ENCODE peak calls at places on chromosome 16, in nine cellular contexts. T is NCI-H1105 treated with DMSO at 0.1 percent for 48 hours; S is PC-9; V is stimulated activated CD4-positive, alpha-beta T cell treated with anti-CD3 and anti-CD28 coated beads, Interleukin-15, amount 100 ng/mL, for 1 hour; H is stimulated activated CD8-positive, alpha-beta memory T cell treated with anti-CD3 and anti-CD28 coated beads, Interleukin-15, amount 100 ng/mL, for 24 hours; Y is colonic mucosa; W is CD8-positive, alpha-beta T cell; O is CD4-positive, CD25-positive, alpha-beta regulatory T cell; I is LNCaP clone FGC. E is an unnamed sample.

GRCh38 chr16:31157136-31157535 is 7.3 kb upstream of the PRSS36 start:
- DNase-seq in O (no peak), W (no peak), S (no peak), I (no peak), T (no peak), H (no peak), Y (peak; percentile 28), V (no peak), E (no peak)

GRCh38 chr16:49608801-49609200 is 235.2 kb downstream of the C16orf78 start:
- DNase-seq in T (peak; percentile 4), H (no peak), Y (no peak), V (no peak), O (no peak), I (no peak), W (no peak), S (no peak), E (no peak)

GRCh38 chr16:11705311-11705710 is 37.1 kb downstream of the SNN start:
- DNase-seq in W (no peak), H (no peak), I (peak; percentile 68), T (no peak), S (no peak), V (no peak), Y (no peak), O (no peak), E (no peak)

GRCh38 chr16:4232541-4233386 is 9.1 kb downstream of the SRL start:
- DNase-seq in H (no peak), I (no peak), Y (no peak), S (no peak), T (no peak), V (no peak), W (no peak), O (no peak), E (no peak)

GRCh38 chr16:54936979-54937672 is 6.5 kb downstream of the IRX5 start:
- DNase-seq in S (no peak), W (no peak), O (no peak), I (no peak), T (no peak), Y (no peak), V (no peak), H (no peak), E (no peak)

GRCh38 chr16:11985250-11985649 is 8.7 kb downstream of the SNX29 start:
- DNase-seq in S (no peak), T (no peak), H (no peak), V (no peak), W (no peak), I (no peak), Y (no peak), O (no peak), E (no peak)

GRCh38 chr16:83205896-83206295 is 579.1 kb downstream of the CDH13 start:
- DNase-seq in Y (no peak), H (no peak), I (no peak), T (no peak), V (no peak), W (no peak), O (no peak), S (no peak), E (no peak)

GRCh38 chr16:66844009-66844341 is 239 bp upstream of the CA7 start:
- DNase-seq in I (no peak), W (no peak), T (no peak), S (no peak), O (no peak), H (no peak), Y (no peak), V (no peak), E (no peak)

GRCh38 chr16:88743693-88744519 is 37.6 kb downstream of the CTU2 start:
- DNase-seq in Y (peak; percentile 88), S (peak; percentile 76), V (peak; percentile 52), H (peak; percentile 62), O (peak; percentile 64), W (peak; percentile 73), T (peak; percentile 11), I (no peak), E (peak; percentile 82)

GRCh38 chr16:87457724-87458423 is 35.0 kb downstream of the ZCCHC14 start:
- DNase-seq in I (no peak), V (no peak), T (no peak), S (peak; percentile 74), W (peak; percentile 37), O (no peak), Y (no peak), H (no peak), E (peak; percentile 33)

GRCh38 chr16:50814541-50814940 is 72.7 kb downstream of the CYLD start:
- DNase-seq in W (no peak), I (no peak), O (no peak), V (no peak), T (peak; percentile 49), H (no peak), Y (peak; percentile 4), S (no peak), E (no peak)

GRCh38 chr16:88436796-88437195 is 16.3 kb upstream of the ZFPM1 start:
- DNase-seq in S (no peak), H (no peak), O (no peak), T (no peak), I (no peak), Y (no peak), V (no peak), W (no peak), E (no peak)

GRCh38 chr16:88432174-88432573 is 20.9 kb upstream of the ZFPM1 start:
- DNase-seq in H (no peak), T (no peak), W (no peak), V (no peak), O (no peak), Y (no peak), S (no peak), I (no peak), E (no peak)

GRCh38 chr16:83843657-83844056 is 35.9 kb downstream of the HSBP1 start:
- DNase-seq in H (no peak), W (no peak), I (no peak), S (no peak), V (no peak), O (no peak), Y (no peak), T (no peak), E (no peak)

E was measured in activated CD8-positive, alpha-beta memory T cell treated with anti-CD3 and anti-CD28 coated beads, Interleukin-2, amount 50 U/mL, for 4 hours.